ENCODE peak calls at places on chromosomes 7 and 10, in ten cellular contexts. One of them, this sample, is unnamed.

GRCh38 chr10:13439771-13440708 is 88.8 kb downstream of the BEND7 start:
- DNase-seq in NCI-H1417: peak; percentile 75
- DNase-seq in T-helper 9 cell: peak; percentile 52
- DNase-seq in NCI-H510A treated with DMSO at 0.1 percent for 48 hours: peak; percentile 74
- DNase-seq in brain microvascular endothelial cell: peak; percentile 29
- DNase-seq in activated gamma-delta T cell treated with Interleukin-2 at 50 U/mL for 16 hours: peak; percentile 57
- DNase-seq in prostate gland: peak; percentile 49
- DNase-seq in heart left ventricle: peak; percentile 68
- DNase-seq in CD8-positive, alpha-beta memory T cell: peak; percentile 47
- DNase-seq in amniotic stem cell: peak; percentile 24
- DNase-seq in this sample: peak; percentile 52

GRCh38 chr10:80281292-80281691 is 8.2 kb downstream of the MAT1A start:
- DNase-seq in NCI-H1417: no peak
- DNase-seq in T-helper 9 cell: no peak
- DNase-seq in NCI-H510A treated with DMSO at 0.1 percent for 48 hours: no peak
- DNase-seq in brain microvascular endothelial cell: no peak
- DNase-seq in activated gamma-delta T cell treated with Interleukin-2 at 50 U/mL for 16 hours: no peak
- DNase-seq in prostate gland: no peak
- DNase-seq in heart left ventricle: no peak
- DNase-seq in CD8-positive, alpha-beta memory T cell: no peak
- DNase-seq in amniotic stem cell: no peak
- DNase-seq in this sample: no peak

GRCh38 chr10:6136215-6137201 is 47.7 kb downstream of the RBM17 start:
- DNase-seq in NCI-H1417: no peak
- DNase-seq in T-helper 9 cell: no peak
- DNase-seq in NCI-H510A treated with DMSO at 0.1 percent for 48 hours: no peak
- DNase-seq in brain microvascular endothelial cell: peak; percentile 54
- DNase-seq in activated gamma-delta T cell treated with Interleukin-2 at 50 U/mL for 16 hours: no peak
- DNase-seq in prostate gland: no peak
- DNase-seq in heart left ventricle: no peak
- DNase-seq in CD8-positive, alpha-beta memory T cell: no peak
- DNase-seq in amniotic stem cell: peak; percentile 63
- DNase-seq in this sample: no peak

GRCh38 chr7:94580601-94581000 is 71.0 kb downstream of the CASD1 start:
- DNase-seq in NCI-H1417: no peak
- DNase-seq in T-helper 9 cell: no peak
- DNase-seq in NCI-H510A treated with DMSO at 0.1 percent for 48 hours: no peak
- DNase-seq in brain microvascular endothelial cell: no peak
- DNase-seq in activated gamma-delta T cell treated with Interleukin-2 at 50 U/mL for 16 hours: no peak
- DNase-seq in prostate gland: no peak
- DNase-seq in heart left ventricle: no peak
- DNase-seq in CD8-positive, alpha-beta memory T cell: no peak
- DNase-seq in amniotic stem cell: no peak
- DNase-seq in this sample: no peak

GRCh38 chr7:55132890-55133551 is 114.2 kb downstream of the EGFR start:
- DNase-seq in NCI-H1417: no peak
- DNase-seq in T-helper 9 cell: no peak
- DNase-seq in NCI-H510A treated with DMSO at 0.1 percent for 48 hours: no peak
- DNase-seq in brain microvascular endothelial cell: peak; percentile 99
- DNase-seq in activated gamma-delta T cell treated with Interleukin-2 at 50 U/mL for 16 hours: no peak
- DNase-seq in prostate gland: no peak
- DNase-seq in heart left ventricle: no peak
- DNase-seq in CD8-positive, alpha-beta memory T cell: no peak
- DNase-seq in amniotic stem cell: peak; percentile 92
- DNase-seq in this sample: peak; percentile 64

GRCh38 chr7:112205348-112206237 is 606 bp downstream of the DOCK4 start:
- DNase-seq in NCI-H1417: peak; percentile 89
- DNase-seq in T-helper 9 cell: peak; percentile 33
- DNase-seq in NCI-H510A treated with DMSO at 0.1 percent for 48 hours: no peak
- DNase-seq in brain microvascular endothelial cell: peak; percentile 62
- DNase-seq in activated gamma-delta T cell treated with Interleukin-2 at 50 U/mL for 16 hours: peak; percentile 22
- DNase-seq in prostate gland: peak; percentile 46
- DNase-seq in heart left ventricle: peak; percentile 81
- DNase-seq in CD8-positive, alpha-beta memory T cell: peak; percentile 37
- DNase-seq in amniotic stem cell: no peak
- DNase-seq in this sample: peak; percentile 58

GRCh38 chr7:47361746-47362215 is 220.1 kb downstream of the TNS3 start:
- DNase-seq in NCI-H1417: no peak
- DNase-seq in T-helper 9 cell: no peak
- DNase-seq in NCI-H510A treated with DMSO at 0.1 percent for 48 hours: no peak
- DNase-seq in brain microvascular endothelial cell: peak; percentile 78
- DNase-seq in activated gamma-delta T cell treated with Interleukin-2 at 50 U/mL for 16 hours: no peak
- DNase-seq in prostate gland: peak; percentile 21
- DNase-seq in heart left ventricle: no peak
- DNase-seq in CD8-positive, alpha-beta memory T cell: no peak
- DNase-seq in amniotic stem cell: peak; percentile 15
- DNase-seq in this sample: no peak

GRCh38 chr7:47283497-47284131 is 298.3 kb downstream of the TNS3 start:
- DNase-seq in NCI-H1417: no peak
- DNase-seq in T-helper 9 cell: no peak
- DNase-seq in NCI-H510A treated with DMSO at 0.1 percent for 48 hours: no peak
- DNase-seq in brain microvascular endothelial cell: no peak
- DNase-seq in activated gamma-delta T cell treated with Interleukin-2 at 50 U/mL for 16 hours: no peak
- DNase-seq in prostate gland: no peak
- DNase-seq in heart left ventricle: peak; percentile 49
- DNase-seq in CD8-positive, alpha-beta memory T cell: no peak
- DNase-seq in amniotic stem cell: no peak
- DNase-seq in this sample: no peak

GRCh38 chr7:140923358-140924006 is 1.2 kb downstream of the BRAF start:
- DNase-seq in NCI-H1417: peak; percentile 75
- DNase-seq in T-helper 9 cell: no peak
- DNase-seq in NCI-H510A treated with DMSO at 0.1 percent for 48 hours: no peak
- DNase-seq in brain microvascular endothelial cell: peak; percentile 4
- DNase-seq in activated gamma-delta T cell treated with Interleukin-2 at 50 U/mL for 16 hours: peak; percentile 12
- DNase-seq in prostate gland: peak; percentile 10
- DNase-seq in heart left ventricle: no peak
- DNase-seq in CD8-positive, alpha-beta memory T cell: no peak
- DNase-seq in amniotic stem cell: no peak
- DNase-seq in this sample: no peak

GRCh38 chr7:65980478-65981250 is 1.3 kb downstream of the GUSB start:
- DNase-seq in NCI-H1417: no peak
- DNase-seq in T-helper 9 cell: peak; percentile 39
- DNase-seq in NCI-H510A treated with DMSO at 0.1 percent for 48 hours: no peak
- DNase-seq in brain microvascular endothelial cell: peak; percentile 12
- DNase-seq in activated gamma-delta T cell treated with Interleukin-2 at 50 U/mL for 16 hours: peak; percentile 53
- DNase-seq in prostate gland: no peak
- DNase-seq in heart left ventricle: peak; percentile 81
- DNase-seq in CD8-positive, alpha-beta memory T cell: peak; percentile 58
- DNase-seq in amniotic stem cell: no peak
- DNase-seq in this sample: peak; percentile 62

GRCh38 chr10:74969093-74969492 is 142.4 kb upstream of the SAMD8 start:
- DNase-seq in NCI-H1417: peak; percentile 52
- DNase-seq in T-helper 9 cell: no peak
- DNase-seq in NCI-H510A treated with DMSO at 0.1 percent for 48 hours: no peak
- DNase-seq in brain microvascular endothelial cell: no peak
- DNase-seq in activated gamma-delta T cell treated with Interleukin-2 at 50 U/mL for 16 hours: no peak
- DNase-seq in prostate gland: no peak
- DNase-seq in heart left ventricle: no peak
- DNase-seq in CD8-positive, alpha-beta memory T cell: no peak
- DNase-seq in amniotic stem cell: no peak
- DNase-seq in this sample: no peak

GRCh38 chr7:146635200-146636032 is 518.8 kb downstream of the CNTNAP2 start:
- DNase-seq in NCI-H1417: peak; percentile 98
- DNase-seq in T-helper 9 cell: no peak
- DNase-seq in NCI-H510A treated with DMSO at 0.1 percent for 48 hours: peak; percentile 92
- DNase-seq in brain microvascular endothelial cell: no peak
- DNase-seq in activated gamma-delta T cell treated with Interleukin-2 at 50 U/mL for 16 hours: no peak
- DNase-seq in prostate gland: no peak
- DNase-seq in heart left ventricle: no peak
- DNase-seq in CD8-positive, alpha-beta memory T cell: no peak
- DNase-seq in amniotic stem cell: no peak
- DNase-seq in this sample: no peak

GRCh38 chr7:157654350-157654749 is 317.5 kb downstream of the DNAJB6 start:
- DNase-seq in NCI-H1417: no peak
- DNase-seq in T-helper 9 cell: no peak
- DNase-seq in NCI-H510A treated with DMSO at 0.1 percent for 48 hours: no peak
- DNase-seq in brain microvascular endothelial cell: no peak
- DNase-seq in activated gamma-delta T cell treated with Interleukin-2 at 50 U/mL for 16 hours: no peak
- DNase-seq in prostate gland: no peak
- DNase-seq in heart left ventricle: no peak
- DNase-seq in CD8-positive, alpha-beta memory T cell: no peak
- DNase-seq in amniotic stem cell: no peak
- DNase-seq in this sample: no peak

GRCh38 chr10:52782554-52782953 is 10.0 kb upstream of the MBL2 start:
- DNase-seq in NCI-H1417: no peak
- DNase-seq in T-helper 9 cell: no peak
- DNase-seq in NCI-H510A treated with DMSO at 0.1 percent for 48 hours: no peak
- DNase-seq in brain microvascular endothelial cell: no peak
- DNase-seq in activated gamma-delta T cell treated with Interleukin-2 at 50 U/mL for 16 hours: no peak
- DNase-seq in prostate gland: no peak
- DNase-seq in heart left ventricle: no peak
- DNase-seq in CD8-positive, alpha-beta memory T cell: no peak
- DNase-seq in amniotic stem cell: no peak
- DNase-seq in this sample: no peak

GRCh38 chr7:17060051-17060450 is 178.3 kb upstream of the AGR3 start:
- DNase-seq in NCI-H1417: no peak
- DNase-seq in T-helper 9 cell: no peak
- DNase-seq in NCI-H510A treated with DMSO at 0.1 percent for 48 hours: no peak
- DNase-seq in brain microvascular endothelial cell: no peak
- DNase-seq in activated gamma-delta T cell treated with Interleukin-2 at 50 U/mL for 16 hours: no peak
- DNase-seq in prostate gland: no peak
- DNase-seq in heart left ventricle: no peak
- DNase-seq in CD8-positive, alpha-beta memory T cell: no peak
- DNase-seq in amniotic stem cell: no peak
- DNase-seq in this sample: no peak

GRCh38 chr10:16991011-16991410 is 138.6 kb downstream of the CUBN start:
- DNase-seq in NCI-H1417: no peak
- DNase-seq in T-helper 9 cell: no peak
- DNase-seq in NCI-H510A treated with DMSO at 0.1 percent for 48 hours: no peak
- DNase-seq in brain microvascular endothelial cell: no peak
- DNase-seq in activated gamma-delta T cell treated with Interleukin-2 at 50 U/mL for 16 hours: no peak
- DNase-seq in prostate gland: no peak
- DNase-seq in heart left ventricle: no peak
- DNase-seq in CD8-positive, alpha-beta memory T cell: no peak
- DNase-seq in amniotic stem cell: no peak
- DNase-seq in this sample: no peak

GRCh38 chr7:137962875-137963507 is 38.9 kb downstream of the CREB3L2 start:
- DNase-seq in NCI-H1417: no peak
- DNase-seq in T-helper 9 cell: no peak
- DNase-seq in NCI-H510A treated with DMSO at 0.1 percent for 48 hours: peak; percentile 46
- DNase-seq in brain microvascular endothelial cell: no peak
- DNase-seq in activated gamma-delta T cell treated with Interleukin-2 at 50 U/mL for 16 hours: no peak
- DNase-seq in prostate gland: peak; percentile 48
- DNase-seq in heart left ventricle: no peak
- DNase-seq in CD8-positive, alpha-beta memory T cell: no peak
- DNase-seq in amniotic stem cell: no peak
- DNase-seq in this sample: no peak

GRCh38 chr7:94436018-94436604 is 41.4 kb downstream of the COL1A2 start:
- DNase-seq in NCI-H1417: peak; percentile 63
- DNase-seq in T-helper 9 cell: peak; percentile 39
- DNase-seq in NCI-H510A treated with DMSO at 0.1 percent for 48 hours: peak; percentile 53
- DNase-seq in brain microvascular endothelial cell: peak; percentile 73
- DNase-seq in activated gamma-delta T cell treated with Interleukin-2 at 50 U/mL for 16 hours: peak; percentile 48
- DNase-seq in prostate gland: peak; percentile 70
- DNase-seq in heart left ventricle: no peak
- DNase-seq in CD8-positive, alpha-beta memory T cell: peak; percentile 16
- DNase-seq in amniotic stem cell: peak; percentile 88
- DNase-seq in this sample: peak; percentile 75

GRCh38 chr10:36720931-36721330 is 404.5 kb upstream of the ANKRD30A start:
- DNase-seq in NCI-H1417: no peak
- DNase-seq in T-helper 9 cell: no peak
- DNase-seq in NCI-H510A treated with DMSO at 0.1 percent for 48 hours: no peak
- DNase-seq in brain microvascular endothelial cell: no peak
- DNase-seq in activated gamma-delta T cell treated with Interleukin-2 at 50 U/mL for 16 hours: no peak
- DNase-seq in prostate gland: no peak
- DNase-seq in heart left ventricle: no peak
- DNase-seq in CD8-positive, alpha-beta memory T cell: no peak
- DNase-seq in amniotic stem cell: no peak
- DNase-seq in this sample: no peak

GRCh38 chr7:141128506-141128905 is 54.6 kb downstream of the TMEM178B start:
- DNase-seq in NCI-H1417: no peak
- DNase-seq in T-helper 9 cell: no peak
- DNase-seq in NCI-H510A treated with DMSO at 0.1 percent for 48 hours: no peak
- DNase-seq in brain microvascular endothelial cell: no peak
- DNase-seq in activated gamma-delta T cell treated with Interleukin-2 at 50 U/mL for 16 hours: no peak
- DNase-seq in prostate gland: no peak
- DNase-seq in heart left ventricle: no peak
- DNase-seq in CD8-positive, alpha-beta memory T cell: no peak
- DNase-seq in amniotic stem cell: no peak
- DNase-seq in this sample: no peak

GRCh38 chr10:69819713-69820506 is 18.2 kb downstream of the COL13A1 start:
- DNase-seq in NCI-H1417: no peak
- DNase-seq in T-helper 9 cell: no peak
- DNase-seq in NCI-H510A treated with DMSO at 0.1 percent for 48 hours: no peak
- DNase-seq in brain microvascular endothelial cell: no peak
- DNase-seq in activated gamma-delta T cell treated with Interleukin-2 at 50 U/mL for 16 hours: no peak
- DNase-seq in prostate gland: no peak
- DNase-seq in heart left ventricle: no peak
- DNase-seq in CD8-positive, alpha-beta memory T cell: no peak
- DNase-seq in amniotic stem cell: no peak
- DNase-seq in this sample: no peak

GRCh38 chr10:79159785-79160184 is 91.0 kb downstream of the ZMIZ1 start:
- DNase-seq in NCI-H1417: no peak
- DNase-seq in T-helper 9 cell: no peak
- DNase-seq in NCI-H510A treated with DMSO at 0.1 percent for 48 hours: no peak
- DNase-seq in brain microvascular endothelial cell: peak; percentile 57
- DNase-seq in activated gamma-delta T cell treated with Interleukin-2 at 50 U/mL for 16 hours: no peak
- DNase-seq in prostate gland: no peak
- DNase-seq in heart left ventricle: peak; percentile 86
- DNase-seq in CD8-positive, alpha-beta memory T cell: no peak
- DNase-seq in amniotic stem cell: no peak
- DNase-seq in this sample: no peak

GRCh38 chr7:156898938-156899337 is 6.0 kb upstream of the LMBR1 start:
- DNase-seq in NCI-H1417: no peak
- DNase-seq in T-helper 9 cell: no peak
- DNase-seq in NCI-H510A treated with DMSO at 0.1 percent for 48 hours: no peak
- DNase-seq in brain microvascular endothelial cell: no peak
- DNase-seq in activated gamma-delta T cell treated with Interleukin-2 at 50 U/mL for 16 hours: no peak
- DNase-seq in prostate gland: no peak
- DNase-seq in heart left ventricle: no peak
- DNase-seq in CD8-positive, alpha-beta memory T cell: no peak
- DNase-seq in amniotic stem cell: no peak
- DNase-seq in this sample: no peak

GRCh38 chr7:153640586-153640985 is 411.6 kb upstream of the DPP6 start:
- DNase-seq in NCI-H1417: no peak
- DNase-seq in T-helper 9 cell: no peak
- DNase-seq in NCI-H510A treated with DMSO at 0.1 percent for 48 hours: no peak
- DNase-seq in brain microvascular endothelial cell: no peak
- DNase-seq in activated gamma-delta T cell treated with Interleukin-2 at 50 U/mL for 16 hours: no peak
- DNase-seq in prostate gland: no peak
- DNase-seq in heart left ventricle: no peak
- DNase-seq in CD8-positive, alpha-beta memory T cell: no peak
- DNase-seq in amniotic stem cell: no peak
- DNase-seq in this sample: no peak

GRCh38 chr7:27814054-27814453 is 74.1 kb downstream of the TAX1BP1 start:
- DNase-seq in NCI-H1417: no peak
- DNase-seq in T-helper 9 cell: no peak
- DNase-seq in NCI-H510A treated with DMSO at 0.1 percent for 48 hours: no peak
- DNase-seq in brain microvascular endothelial cell: no peak
- DNase-seq in activated gamma-delta T cell treated with Interleukin-2 at 50 U/mL for 16 hours: no peak
- DNase-seq in prostate gland: no peak
- DNase-seq in heart left ventricle: no peak
- DNase-seq in CD8-positive, alpha-beta memory T cell: no peak
- DNase-seq in amniotic stem cell: no peak
- DNase-seq in this sample: no peak

GRCh38 chr10:48254745-48255144 is 19.8 kb downstream of the FRMPD2 start:
- DNase-seq in NCI-H1417: no peak
- DNase-seq in T-helper 9 cell: no peak
- DNase-seq in NCI-H510A treated with DMSO at 0.1 percent for 48 hours: no peak
- DNase-seq in brain microvascular endothelial cell: no peak
- DNase-seq in activated gamma-delta T cell treated with Interleukin-2 at 50 U/mL for 16 hours: no peak
- DNase-seq in prostate gland: no peak
- DNase-seq in heart left ventricle: no peak
- DNase-seq in CD8-positive, alpha-beta memory T cell: no peak
- DNase-seq in amniotic stem cell: no peak
- DNase-seq in this sample: no peak

GRCh38 chr10:70324341-70324861 is 40.6 kb upstream of the NPFFR1 start:
- DNase-seq in NCI-H1417: no peak
- DNase-seq in T-helper 9 cell: no peak
- DNase-seq in NCI-H510A treated with DMSO at 0.1 percent for 48 hours: no peak
- DNase-seq in brain microvascular endothelial cell: no peak
- DNase-seq in activated gamma-delta T cell treated with Interleukin-2 at 50 U/mL for 16 hours: peak; percentile 33
- DNase-seq in prostate gland: no peak
- DNase-seq in heart left ventricle: no peak
- DNase-seq in CD8-positive, alpha-beta memory T cell: peak; percentile 13
- DNase-seq in amniotic stem cell: no peak
- DNase-seq in this sample: no peak

GRCh38 chr7:64881461-64882287 is 21.4 kb upstream of the ZNF273 start:
- DNase-seq in NCI-H1417: no peak
- DNase-seq in T-helper 9 cell: no peak
- DNase-seq in NCI-H510A treated with DMSO at 0.1 percent for 48 hours: no peak
- DNase-seq in brain microvascular endothelial cell: no peak
- DNase-seq in activated gamma-delta T cell treated with Interleukin-2 at 50 U/mL for 16 hours: no peak
- DNase-seq in prostate gland: no peak
- DNase-seq in heart left ventricle: no peak
- DNase-seq in CD8-positive, alpha-beta memory T cell: no peak
- DNase-seq in amniotic stem cell: no peak
- DNase-seq in this sample: peak; percentile 34